ENCODE peak calls at places on chromosomes 6 and 20, in six cellular contexts. One of them, this sample, is unnamed.

GRCh38 chr6:44001318-44001868 is 125.9 kb downstream of the MRPL14 start:
- DNase-seq in HepG2: peak
- DNase-seq in H1: peak
- DNase-seq in HCT116: peak
- DNase-seq in SK-N-SH: peak
- DNase-seq in K562: peak
- DNase-seq in this sample: no peak

GRCh38 chr20:59805786-59806577 is 127.5 kb downstream of the SYCP2 start:
- DNase-seq in HepG2: no peak
- DNase-seq in H1: no peak
- DNase-seq in HCT116: no peak
- DNase-seq in SK-N-SH: peak
- DNase-seq in K562: no peak
- DNase-seq in this sample: no peak

GRCh38 chr20:17910828-17911294 is 57.7 kb downstream of the SNX5 start:
- DNase-seq in HepG2: no peak
- DNase-seq in H1: no peak
- DNase-seq in HCT116: no peak
- DNase-seq in SK-N-SH: no peak
- DNase-seq in K562: peak
- DNase-seq in this sample: no peak

GRCh38 chr20:64053841-64054661 is 4.6 kb upstream of the SOX18 start:
- DNase-seq in HepG2: peak
- DNase-seq in H1: no peak
- DNase-seq in HCT116: peak
- DNase-seq in SK-N-SH: peak
- DNase-seq in K562: peak
- DNase-seq in this sample: no peak

GRCh38 chr6:77466055-77467028 is 3.1 kb upstream of the HTR1B start:
- DNase-seq in HepG2: peak
- DNase-seq in H1: no peak
- DNase-seq in HCT116: no peak
- DNase-seq in SK-N-SH: peak
- DNase-seq in K562: no peak
- DNase-seq in this sample: peak

GRCh38 chr6:8939615-8940014 is 504.3 kb upstream of the SLC35B3 start:
- DNase-seq in HepG2: peak
- DNase-seq in H1: no peak
- DNase-seq in HCT116: peak
- DNase-seq in SK-N-SH: no peak
- DNase-seq in K562: no peak
- DNase-seq in this sample: no peak

GRCh38 chr6:156984178-156984738 is 207.1 kb downstream of the ARID1B start:
- DNase-seq in HepG2: no peak
- DNase-seq in H1: no peak
- DNase-seq in HCT116: no peak
- DNase-seq in SK-N-SH: no peak
- DNase-seq in K562: no peak
- DNase-seq in this sample: no peak

GRCh38 chr6:129671442-129672344 is 38.3 kb downstream of the ARHGAP18 start:
- DNase-seq in HepG2: peak
- DNase-seq in H1: no peak
- DNase-seq in HCT116: no peak
- DNase-seq in SK-N-SH: no peak
- DNase-seq in K562: peak
- DNase-seq in this sample: no peak

GRCh38 chr6:53566755-53567154 is 21.9 kb upstream of the GCLC start:
- DNase-seq in HepG2: no peak
- DNase-seq in H1: no peak
- DNase-seq in HCT116: no peak
- DNase-seq in SK-N-SH: no peak
- DNase-seq in K562: no peak
- DNase-seq in this sample: no peak

GRCh38 chr6:30782425-30783014 is 38.2 kb upstream of the IER3 start:
- DNase-seq in HepG2: peak
- DNase-seq in H1: no peak
- DNase-seq in HCT116: peak
- DNase-seq in SK-N-SH: no peak
- DNase-seq in K562: no peak
- DNase-seq in this sample: no peak

GRCh38 chr6:107115695-107116327 is 496 bp upstream of the BEND3 start:
- DNase-seq in HepG2: peak
- DNase-seq in H1: no peak
- DNase-seq in HCT116: no peak
- DNase-seq in SK-N-SH: peak
- DNase-seq in K562: peak
- DNase-seq in this sample: peak

GRCh38 chr6:2865270-2866182 is 23.9 kb upstream of the SERPINB1 start:
- DNase-seq in HepG2: peak
- DNase-seq in H1: no peak
- DNase-seq in HCT116: no peak
- DNase-seq in SK-N-SH: no peak
- DNase-seq in K562: no peak
- DNase-seq in this sample: no peak

GRCh38 chr20:10119336-10119735 is 84.5 kb downstream of the ANKEF1 start:
- DNase-seq in HepG2: no peak
- DNase-seq in H1: no peak
- DNase-seq in HCT116: no peak
- DNase-seq in SK-N-SH: no peak
- DNase-seq in K562: no peak
- DNase-seq in this sample: no peak

GRCh38 chr6:90290991-90291390 is 5.7 kb downstream of the BACH2 start:
- DNase-seq in HepG2: no peak
- DNase-seq in H1: no peak
- DNase-seq in HCT116: no peak
- DNase-seq in SK-N-SH: no peak
- DNase-seq in K562: no peak
- DNase-seq in this sample: no peak

GRCh38 chr6:47144306-47144705 is 102.2 kb upstream of the ADGRF1 start:
- DNase-seq in HepG2: no peak
- DNase-seq in H1: no peak
- DNase-seq in HCT116: no peak
- DNase-seq in SK-N-SH: no peak
- DNase-seq in K562: no peak
- DNase-seq in this sample: no peak

GRCh38 chr6:107670792-107671199 is 153.3 kb downstream of the SCML4 start:
- DNase-seq in HepG2: no peak
- DNase-seq in H1: no peak
- DNase-seq in HCT116: no peak
- DNase-seq in SK-N-SH: peak
- DNase-seq in K562: no peak
- DNase-seq in this sample: peak

GRCh38 chr20:37680420-37680819 is 13.4 kb upstream of the CTNNBL1 start:
- DNase-seq in HepG2: no peak
- DNase-seq in H1: no peak
- DNase-seq in HCT116: no peak
- DNase-seq in SK-N-SH: no peak
- DNase-seq in K562: no peak
- DNase-seq in this sample: no peak

GRCh38 chr20:54995553-54995952 is 520.2 kb downstream of the DOK5 start:
- DNase-seq in HepG2: no peak
- DNase-seq in H1: no peak
- DNase-seq in HCT116: no peak
- DNase-seq in SK-N-SH: no peak
- DNase-seq in K562: no peak
- DNase-seq in this sample: no peak

GRCh38 chr6:33590531-33591198 is 10.6 kb upstream of the BAK1 start:
- DNase-seq in HepG2: peak
- DNase-seq in H1: no peak
- DNase-seq in HCT116: no peak
- DNase-seq in SK-N-SH: no peak
- DNase-seq in K562: no peak
- DNase-seq in this sample: no peak

GRCh38 chr6:165774903-165775608 is 112.0 kb upstream of the PDE10A start:
- DNase-seq in HepG2: peak
- DNase-seq in H1: no peak
- DNase-seq in HCT116: no peak
- DNase-seq in SK-N-SH: no peak
- DNase-seq in K562: no peak
- DNase-seq in this sample: no peak

GRCh38 chr20:9413001-9413400 is 101.4 kb upstream of the LAMP5 start:
- DNase-seq in HepG2: no peak
- DNase-seq in H1: no peak
- DNase-seq in HCT116: no peak
- DNase-seq in SK-N-SH: no peak
- DNase-seq in K562: no peak
- DNase-seq in this sample: no peak

GRCh38 chr6:1758076-1758679 is 148.5 kb downstream of the FOXC1 start:
- DNase-seq in HepG2: no peak
- DNase-seq in H1: no peak
- DNase-seq in HCT116: no peak
- DNase-seq in SK-N-SH: no peak
- DNase-seq in K562: no peak
- DNase-seq in this sample: no peak

GRCh38 chr6:132498638-132499037 is 14.3 kb downstream of the STX7 start:
- DNase-seq in HepG2: no peak
- DNase-seq in H1: no peak
- DNase-seq in HCT116: no peak
- DNase-seq in SK-N-SH: no peak
- DNase-seq in K562: no peak
- DNase-seq in this sample: no peak

GRCh38 chr6:56091159-56091869 is 156.1 kb downstream of the COL21A1 start:
- DNase-seq in HepG2: peak
- DNase-seq in H1: no peak
- DNase-seq in HCT116: peak
- DNase-seq in SK-N-SH: no peak
- DNase-seq in K562: no peak
- DNase-seq in this sample: peak

GRCh38 chr6:151010111-151010510 is 144.6 kb downstream of the MTHFD1L start:
- DNase-seq in HepG2: no peak
- DNase-seq in H1: no peak
- DNase-seq in HCT116: no peak
- DNase-seq in SK-N-SH: no peak
- DNase-seq in K562: no peak
- DNase-seq in this sample: no peak

GRCh38 chr6:30325873-30326445 is 768 bp upstream of the TRIM39 start:
- DNase-seq in HepG2: no peak
- DNase-seq in H1: peak
- DNase-seq in HCT116: peak
- DNase-seq in SK-N-SH: no peak
- DNase-seq in K562: no peak
- DNase-seq in this sample: no peak

GRCh38 chr20:16898433-16898832 is 150.3 kb downstream of the OTOR start:
- DNase-seq in HepG2: no peak
- DNase-seq in H1: no peak
- DNase-seq in HCT116: no peak
- DNase-seq in SK-N-SH: no peak
- DNase-seq in K562: no peak
- DNase-seq in this sample: no peak

GRCh38 chr20:58645277-58645968 is 5.7 kb upstream of the STX16 start:
- DNase-seq in HepG2: peak
- DNase-seq in H1: no peak
- DNase-seq in HCT116: no peak
- DNase-seq in SK-N-SH: no peak
- DNase-seq in K562: no peak
- DNase-seq in this sample: no peak

GRCh38 chr6:75853796-75854195 is 104.8 kb downstream of the MYO6 start:
- DNase-seq in HepG2: no peak
- DNase-seq in H1: no peak
- DNase-seq in HCT116: no peak
- DNase-seq in SK-N-SH: no peak
- DNase-seq in K562: no peak
- DNase-seq in this sample: no peak

GRCh38 chr6:38194282-38194572 is 374.7 kb downstream of the ZFAND3 start:
- DNase-seq in HepG2: no peak
- DNase-seq in H1: no peak
- DNase-seq in HCT116: no peak
- DNase-seq in SK-N-SH: no peak
- DNase-seq in K562: no peak
- DNase-seq in this sample: no peak

GRCh38 chr6:38193486-38194281 is 374.2 kb downstream of the ZFAND3 start:
- DNase-seq in HepG2: no peak
- DNase-seq in H1: no peak
- DNase-seq in HCT116: no peak
- DNase-seq in SK-N-SH: no peak
- DNase-seq in K562: no peak
- DNase-seq in this sample: no peak

GRCh38 chr6:38193051-38193450 is 373.5 kb downstream of the ZFAND3 start:
- DNase-seq in HepG2: no peak
- DNase-seq in H1: no peak
- DNase-seq in HCT116: no peak
- DNase-seq in SK-N-SH: no peak
- DNase-seq in K562: no peak
- DNase-seq in this sample: no peak

GRCh38 chr6:38195113-38195635 is 375.6 kb downstream of the ZFAND3 start:
- DNase-seq in HepG2: no peak
- DNase-seq in H1: no peak
- DNase-seq in HCT116: no peak
- DNase-seq in SK-N-SH: no peak
- DNase-seq in K562: no peak
- DNase-seq in this sample: no peak

GRCh38 chr6:38194589-38194988 is 375.1 kb downstream of the ZFAND3 start:
- DNase-seq in HepG2: no peak
- DNase-seq in H1: no peak
- DNase-seq in HCT116: no peak
- DNase-seq in SK-N-SH: no peak
- DNase-seq in K562: no peak
- DNase-seq in this sample: no peak
- TF ChIP-seq JUND in HepG2: no peak
- TF ChIP-seq JUND in H1: no peak
- TF ChIP-seq JUND in HCT116: no peak
- TF ChIP-seq JUND in SK-N-SH: no peak
- TF ChIP-seq JUND in K562: no peak
- TF ChIP-seq JUND in this sample: no peak

GRCh38 chr6:140101367-140101766 is 726.9 kb upstream of the CITED2 start:
- DNase-seq in HepG2: no peak
- DNase-seq in H1: no peak
- DNase-seq in HCT116: no peak
- DNase-seq in SK-N-SH: no peak
- DNase-seq in K562: no peak
- DNase-seq in this sample: no peak
- TF ChIP-seq JUND in HepG2: no peak
- TF ChIP-seq JUND in H1: no peak
- TF ChIP-seq JUND in HCT116: no peak
- TF ChIP-seq JUND in SK-N-SH: no peak
- TF ChIP-seq JUND in K562: no peak
- TF ChIP-seq JUND in this sample: no peak

GRCh38 chr20:51095755-51096509 is 73.0 kb upstream of the KCNG1 start:
- DNase-seq in HepG2: no peak
- DNase-seq in H1: no peak
- DNase-seq in HCT116: no peak
- DNase-seq in SK-N-SH: no peak
- DNase-seq in K562: no peak
- DNase-seq in this sample: peak
- TF ChIP-seq JUND in HepG2: no peak
- TF ChIP-seq JUND in H1: no peak
- TF ChIP-seq JUND in HCT116: no peak
- TF ChIP-seq JUND in SK-N-SH: no peak
- TF ChIP-seq JUND in K562: no peak
- TF ChIP-seq JUND in this sample: no peak

DNA sequence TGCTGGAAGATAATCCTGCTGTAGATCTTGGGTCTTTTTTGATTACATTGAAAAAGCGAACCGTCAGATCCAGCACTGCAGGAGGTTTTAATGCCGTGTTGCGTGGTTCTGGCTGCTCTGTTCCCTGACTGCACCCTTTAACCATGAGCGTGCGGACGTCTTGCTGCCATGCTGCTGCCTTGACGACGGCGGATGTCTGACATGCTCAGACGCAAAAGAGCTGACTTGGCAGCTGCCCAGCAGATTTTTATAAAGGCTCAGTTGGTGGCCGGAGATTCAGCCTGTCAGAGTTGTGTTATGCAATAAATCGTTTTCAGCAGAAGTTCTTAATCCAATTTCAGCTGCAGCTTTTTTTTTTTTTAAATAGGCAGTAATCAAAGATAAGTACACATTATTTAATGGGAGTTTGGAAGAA is 119.4 kb downstream of the JARID2 start:
- DNase-seq in HepG2: no peak
- DNase-seq in H1: no peak
- DNase-seq in HCT116: no peak
- DNase-seq in SK-N-SH: peak
- DNase-seq in K562: peak
- DNase-seq in this sample: peak
- TF ChIP-seq JUND in HepG2: no peak
- TF ChIP-seq JUND in H1: no peak
- TF ChIP-seq JUND in HCT116: no peak
- TF ChIP-seq JUND in SK-N-SH: no peak
- TF ChIP-seq JUND in K562: no peak
- TF ChIP-seq JUND in this sample: no peak

This sample was measured in T47D.